ENCODE peak calls at places on chromosomes 2 and 18, in nine cellular contexts. One of them, this sample, is unnamed.

GRCh38 chr2:64857581-64858471 is 131.4 kb upstream of the SLC1A4 start:
- DNase-seq in stimulated activated CD8-positive, alpha-beta memory T cell treated with anti-CD3 and anti-CD28 coated beads, Interleukin-7, amount 100 ng/mL, for 24 hours: no peak
- DNase-seq in activated CD4-positive, alpha-beta T cell treated with anti-CD3 and anti-CD28 coated beads, Interleukin-2, amount 50 U/mL, for 48 hours: no peak
- DNase-seq in COR-L47: no peak
- DNase-seq in T follicular helper cell: no peak
- DNase-seq in activated T-cell treated with anti-CD3 and anti-CD28 coated beads, Interleukin-2, amount 50 U/mL, for 4 hours: no peak
- DNase-seq in HCT116: no peak
- DNase-seq in putamen: peak
- DNase-seq in RCC 7860: no peak
- DNase-seq in this sample: no peak

GRCh38 chr2:42545714-42546390 is 22.6 kb upstream of the MTA3 start:
- DNase-seq in stimulated activated CD8-positive, alpha-beta memory T cell treated with anti-CD3 and anti-CD28 coated beads, Interleukin-7, amount 100 ng/mL, for 24 hours: no peak
- DNase-seq in activated CD4-positive, alpha-beta T cell treated with anti-CD3 and anti-CD28 coated beads, Interleukin-2, amount 50 U/mL, for 48 hours: no peak
- DNase-seq in COR-L47: peak
- DNase-seq in T follicular helper cell: no peak
- DNase-seq in activated T-cell treated with anti-CD3 and anti-CD28 coated beads, Interleukin-2, amount 50 U/mL, for 4 hours: no peak
- DNase-seq in HCT116: no peak
- DNase-seq in putamen: peak
- DNase-seq in RCC 7860: no peak
- DNase-seq in this sample: no peak

GRCh38 chr2:75994759-75995158 is 284.0 kb upstream of the GCFC2 start:
- DNase-seq in stimulated activated CD8-positive, alpha-beta memory T cell treated with anti-CD3 and anti-CD28 coated beads, Interleukin-7, amount 100 ng/mL, for 24 hours: no peak
- DNase-seq in activated CD4-positive, alpha-beta T cell treated with anti-CD3 and anti-CD28 coated beads, Interleukin-2, amount 50 U/mL, for 48 hours: no peak
- DNase-seq in COR-L47: no peak
- DNase-seq in T follicular helper cell: no peak
- DNase-seq in activated T-cell treated with anti-CD3 and anti-CD28 coated beads, Interleukin-2, amount 50 U/mL, for 4 hours: no peak
- DNase-seq in HCT116: no peak
- DNase-seq in putamen: no peak
- DNase-seq in RCC 7860: no peak
- DNase-seq in this sample: no peak

GRCh38 chr2:136134126-136134525 is 16.2 kb upstream of the CXCR4 start:
- DNase-seq in stimulated activated CD8-positive, alpha-beta memory T cell treated with anti-CD3 and anti-CD28 coated beads, Interleukin-7, amount 100 ng/mL, for 24 hours: no peak
- DNase-seq in activated CD4-positive, alpha-beta T cell treated with anti-CD3 and anti-CD28 coated beads, Interleukin-2, amount 50 U/mL, for 48 hours: peak
- DNase-seq in COR-L47: no peak
- DNase-seq in T follicular helper cell: peak
- DNase-seq in activated T-cell treated with anti-CD3 and anti-CD28 coated beads, Interleukin-2, amount 50 U/mL, for 4 hours: peak
- DNase-seq in HCT116: no peak
- DNase-seq in putamen: no peak
- DNase-seq in RCC 7860: no peak
- DNase-seq in this sample: peak

GRCh38 chr2:31581124-31581795 is 522 bp upstream of the SRD5A2 start:
- DNase-seq in stimulated activated CD8-positive, alpha-beta memory T cell treated with anti-CD3 and anti-CD28 coated beads, Interleukin-7, amount 100 ng/mL, for 24 hours: no peak
- DNase-seq in activated CD4-positive, alpha-beta T cell treated with anti-CD3 and anti-CD28 coated beads, Interleukin-2, amount 50 U/mL, for 48 hours: no peak
- DNase-seq in COR-L47: no peak
- DNase-seq in T follicular helper cell: no peak
- DNase-seq in activated T-cell treated with anti-CD3 and anti-CD28 coated beads, Interleukin-2, amount 50 U/mL, for 4 hours: no peak
- DNase-seq in HCT116: no peak
- DNase-seq in putamen: no peak
- DNase-seq in RCC 7860: no peak
- DNase-seq in this sample: no peak

GRCh38 chr18:39624934-39625333 is 2059.3 kb upstream of the CELF4 start:
- DNase-seq in stimulated activated CD8-positive, alpha-beta memory T cell treated with anti-CD3 and anti-CD28 coated beads, Interleukin-7, amount 100 ng/mL, for 24 hours: no peak
- DNase-seq in activated CD4-positive, alpha-beta T cell treated with anti-CD3 and anti-CD28 coated beads, Interleukin-2, amount 50 U/mL, for 48 hours: no peak
- DNase-seq in COR-L47: no peak
- DNase-seq in T follicular helper cell: no peak
- DNase-seq in activated T-cell treated with anti-CD3 and anti-CD28 coated beads, Interleukin-2, amount 50 U/mL, for 4 hours: no peak
- DNase-seq in HCT116: no peak
- DNase-seq in putamen: no peak
- DNase-seq in RCC 7860: no peak
- DNase-seq in this sample: no peak

GRCh38 chr2:207528980-207529329 is 807 bp upstream of the CREB1 start:
- DNase-seq in stimulated activated CD8-positive, alpha-beta memory T cell treated with anti-CD3 and anti-CD28 coated beads, Interleukin-7, amount 100 ng/mL, for 24 hours: no peak
- DNase-seq in activated CD4-positive, alpha-beta T cell treated with anti-CD3 and anti-CD28 coated beads, Interleukin-2, amount 50 U/mL, for 48 hours: peak
- DNase-seq in COR-L47: peak
- DNase-seq in T follicular helper cell: peak
- DNase-seq in activated T-cell treated with anti-CD3 and anti-CD28 coated beads, Interleukin-2, amount 50 U/mL, for 4 hours: peak
- DNase-seq in HCT116: no peak
- DNase-seq in putamen: peak
- DNase-seq in RCC 7860: peak
- DNase-seq in this sample: peak

GRCh38 chr2:106037262-106037661 is 156.8 kb downstream of the UXS1 start:
- DNase-seq in stimulated activated CD8-positive, alpha-beta memory T cell treated with anti-CD3 and anti-CD28 coated beads, Interleukin-7, amount 100 ng/mL, for 24 hours: no peak
- DNase-seq in activated CD4-positive, alpha-beta T cell treated with anti-CD3 and anti-CD28 coated beads, Interleukin-2, amount 50 U/mL, for 48 hours: no peak
- DNase-seq in COR-L47: no peak
- DNase-seq in T follicular helper cell: no peak
- DNase-seq in activated T-cell treated with anti-CD3 and anti-CD28 coated beads, Interleukin-2, amount 50 U/mL, for 4 hours: no peak
- DNase-seq in HCT116: no peak
- DNase-seq in putamen: no peak
- DNase-seq in RCC 7860: no peak
- DNase-seq in this sample: no peak

GRCh38 chr2:134253804-134254203 is at the start of gene MGAT5:
- DNase-seq in stimulated activated CD8-positive, alpha-beta memory T cell treated with anti-CD3 and anti-CD28 coated beads, Interleukin-7, amount 100 ng/mL, for 24 hours: no peak
- DNase-seq in activated CD4-positive, alpha-beta T cell treated with anti-CD3 and anti-CD28 coated beads, Interleukin-2, amount 50 U/mL, for 48 hours: no peak
- DNase-seq in COR-L47: peak
- DNase-seq in T follicular helper cell: no peak
- DNase-seq in activated T-cell treated with anti-CD3 and anti-CD28 coated beads, Interleukin-2, amount 50 U/mL, for 4 hours: no peak
- DNase-seq in HCT116: no peak
- DNase-seq in putamen: no peak
- DNase-seq in RCC 7860: no peak
- DNase-seq in this sample: no peak

GRCh38 chr2:233977296-233977837 is 60.2 kb downstream of the TRPM8 start:
- DNase-seq in stimulated activated CD8-positive, alpha-beta memory T cell treated with anti-CD3 and anti-CD28 coated beads, Interleukin-7, amount 100 ng/mL, for 24 hours: no peak
- DNase-seq in activated CD4-positive, alpha-beta T cell treated with anti-CD3 and anti-CD28 coated beads, Interleukin-2, amount 50 U/mL, for 48 hours: no peak
- DNase-seq in COR-L47: no peak
- DNase-seq in T follicular helper cell: no peak
- DNase-seq in activated T-cell treated with anti-CD3 and anti-CD28 coated beads, Interleukin-2, amount 50 U/mL, for 4 hours: no peak
- DNase-seq in HCT116: no peak
- DNase-seq in putamen: no peak
- DNase-seq in RCC 7860: no peak
- DNase-seq in this sample: no peak

GRCh38 chr2:68879296-68879695 is 8.1 kb upstream of the BMP10 start:
- DNase-seq in stimulated activated CD8-positive, alpha-beta memory T cell treated with anti-CD3 and anti-CD28 coated beads, Interleukin-7, amount 100 ng/mL, for 24 hours: no peak
- DNase-seq in activated CD4-positive, alpha-beta T cell treated with anti-CD3 and anti-CD28 coated beads, Interleukin-2, amount 50 U/mL, for 48 hours: no peak
- DNase-seq in COR-L47: no peak
- DNase-seq in T follicular helper cell: no peak
- DNase-seq in activated T-cell treated with anti-CD3 and anti-CD28 coated beads, Interleukin-2, amount 50 U/mL, for 4 hours: no peak
- DNase-seq in HCT116: no peak
- DNase-seq in putamen: no peak
- DNase-seq in RCC 7860: no peak
- DNase-seq in this sample: no peak

GRCh38 chr2:47898089-47898731 is 8.1 kb downstream of the FBXO11 start:
- DNase-seq in stimulated activated CD8-positive, alpha-beta memory T cell treated with anti-CD3 and anti-CD28 coated beads, Interleukin-7, amount 100 ng/mL, for 24 hours: no peak
- DNase-seq in activated CD4-positive, alpha-beta T cell treated with anti-CD3 and anti-CD28 coated beads, Interleukin-2, amount 50 U/mL, for 48 hours: no peak
- DNase-seq in COR-L47: no peak
- DNase-seq in T follicular helper cell: no peak
- DNase-seq in activated T-cell treated with anti-CD3 and anti-CD28 coated beads, Interleukin-2, amount 50 U/mL, for 4 hours: no peak
- DNase-seq in HCT116: no peak
- DNase-seq in putamen: no peak
- DNase-seq in RCC 7860: no peak
- DNase-seq in this sample: no peak

GRCh38 chr2:4992226-4992625 is 700.0 kb upstream of the SOX11 start:
- DNase-seq in stimulated activated CD8-positive, alpha-beta memory T cell treated with anti-CD3 and anti-CD28 coated beads, Interleukin-7, amount 100 ng/mL, for 24 hours: no peak
- DNase-seq in activated CD4-positive, alpha-beta T cell treated with anti-CD3 and anti-CD28 coated beads, Interleukin-2, amount 50 U/mL, for 48 hours: no peak
- DNase-seq in COR-L47: peak
- DNase-seq in T follicular helper cell: no peak
- DNase-seq in activated T-cell treated with anti-CD3 and anti-CD28 coated beads, Interleukin-2, amount 50 U/mL, for 4 hours: no peak
- DNase-seq in HCT116: no peak
- DNase-seq in putamen: no peak
- DNase-seq in RCC 7860: no peak
- DNase-seq in this sample: no peak

GRCh38 chr2:218229851-218230250 is 12.9 kb downstream of the ARPC2 start:
- DNase-seq in stimulated activated CD8-positive, alpha-beta memory T cell treated with anti-CD3 and anti-CD28 coated beads, Interleukin-7, amount 100 ng/mL, for 24 hours: no peak
- DNase-seq in activated CD4-positive, alpha-beta T cell treated with anti-CD3 and anti-CD28 coated beads, Interleukin-2, amount 50 U/mL, for 48 hours: no peak
- DNase-seq in COR-L47: no peak
- DNase-seq in T follicular helper cell: no peak
- DNase-seq in activated T-cell treated with anti-CD3 and anti-CD28 coated beads, Interleukin-2, amount 50 U/mL, for 4 hours: no peak
- DNase-seq in HCT116: no peak
- DNase-seq in putamen: no peak
- DNase-seq in RCC 7860: peak
- DNase-seq in this sample: no peak

GRCh38 chr2:177056540-177056939 is 156.1 kb upstream of the HNRNPA3 start:
- DNase-seq in stimulated activated CD8-positive, alpha-beta memory T cell treated with anti-CD3 and anti-CD28 coated beads, Interleukin-7, amount 100 ng/mL, for 24 hours: no peak
- DNase-seq in activated CD4-positive, alpha-beta T cell treated with anti-CD3 and anti-CD28 coated beads, Interleukin-2, amount 50 U/mL, for 48 hours: no peak
- DNase-seq in COR-L47: no peak
- DNase-seq in T follicular helper cell: no peak
- DNase-seq in activated T-cell treated with anti-CD3 and anti-CD28 coated beads, Interleukin-2, amount 50 U/mL, for 4 hours: no peak
- DNase-seq in HCT116: peak
- DNase-seq in putamen: no peak
- DNase-seq in RCC 7860: no peak
- DNase-seq in this sample: no peak

GRCh38 chr18:50853863-50854271 is 25.1 kb upstream of the ME2 start:
- DNase-seq in stimulated activated CD8-positive, alpha-beta memory T cell treated with anti-CD3 and anti-CD28 coated beads, Interleukin-7, amount 100 ng/mL, for 24 hours: no peak
- DNase-seq in activated CD4-positive, alpha-beta T cell treated with anti-CD3 and anti-CD28 coated beads, Interleukin-2, amount 50 U/mL, for 48 hours: no peak
- DNase-seq in COR-L47: no peak
- DNase-seq in T follicular helper cell: no peak
- DNase-seq in activated T-cell treated with anti-CD3 and anti-CD28 coated beads, Interleukin-2, amount 50 U/mL, for 4 hours: no peak
- DNase-seq in HCT116: no peak
- DNase-seq in putamen: no peak
- DNase-seq in RCC 7860: peak
- DNase-seq in this sample: no peak

GRCh38 chr2:179335732-179336131 is 71.1 kb upstream of the SESTD1 start:
- DNase-seq in stimulated activated CD8-positive, alpha-beta memory T cell treated with anti-CD3 and anti-CD28 coated beads, Interleukin-7, amount 100 ng/mL, for 24 hours: no peak
- DNase-seq in activated CD4-positive, alpha-beta T cell treated with anti-CD3 and anti-CD28 coated beads, Interleukin-2, amount 50 U/mL, for 48 hours: no peak
- DNase-seq in COR-L47: no peak
- DNase-seq in T follicular helper cell: no peak
- DNase-seq in activated T-cell treated with anti-CD3 and anti-CD28 coated beads, Interleukin-2, amount 50 U/mL, for 4 hours: no peak
- DNase-seq in HCT116: no peak
- DNase-seq in putamen: no peak
- DNase-seq in RCC 7860: no peak
- DNase-seq in this sample: no peak

GRCh38 chr18:65221736-65222135 is 529.1 kb upstream of the CDH7 start:
- DNase-seq in stimulated activated CD8-positive, alpha-beta memory T cell treated with anti-CD3 and anti-CD28 coated beads, Interleukin-7, amount 100 ng/mL, for 24 hours: no peak
- DNase-seq in activated CD4-positive, alpha-beta T cell treated with anti-CD3 and anti-CD28 coated beads, Interleukin-2, amount 50 U/mL, for 48 hours: no peak
- DNase-seq in COR-L47: peak
- DNase-seq in T follicular helper cell: no peak
- DNase-seq in activated T-cell treated with anti-CD3 and anti-CD28 coated beads, Interleukin-2, amount 50 U/mL, for 4 hours: no peak
- DNase-seq in HCT116: no peak
- DNase-seq in putamen: no peak
- DNase-seq in RCC 7860: no peak
- DNase-seq in this sample: no peak

GRCh38 chr2:106886916-106887758 is 1.2 kb upstream of the ST6GAL2 start:
- DNase-seq in stimulated activated CD8-positive, alpha-beta memory T cell treated with anti-CD3 and anti-CD28 coated beads, Interleukin-7, amount 100 ng/mL, for 24 hours: no peak
- DNase-seq in activated CD4-positive, alpha-beta T cell treated with anti-CD3 and anti-CD28 coated beads, Interleukin-2, amount 50 U/mL, for 48 hours: no peak
- DNase-seq in COR-L47: peak
- DNase-seq in T follicular helper cell: no peak
- DNase-seq in activated T-cell treated with anti-CD3 and anti-CD28 coated beads, Interleukin-2, amount 50 U/mL, for 4 hours: no peak
- DNase-seq in HCT116: no peak
- DNase-seq in putamen: peak
- DNase-seq in RCC 7860: no peak
- DNase-seq in this sample: no peak

GRCh38 chr2:7621018-7621814 is 704.0 kb downstream of the RNF144A start:
- DNase-seq in stimulated activated CD8-positive, alpha-beta memory T cell treated with anti-CD3 and anti-CD28 coated beads, Interleukin-7, amount 100 ng/mL, for 24 hours: no peak
- DNase-seq in activated CD4-positive, alpha-beta T cell treated with anti-CD3 and anti-CD28 coated beads, Interleukin-2, amount 50 U/mL, for 48 hours: no peak
- DNase-seq in COR-L47: no peak
- DNase-seq in T follicular helper cell: no peak
- DNase-seq in activated T-cell treated with anti-CD3 and anti-CD28 coated beads, Interleukin-2, amount 50 U/mL, for 4 hours: no peak
- DNase-seq in HCT116: no peak
- DNase-seq in putamen: no peak
- DNase-seq in RCC 7860: no peak
- DNase-seq in this sample: peak

This sample was measured in T-helper 2 cell.